ENCODE peak calls at places on chromosomes 3 and 15, in seven cellular contexts. M is CD4-positive, alpha-beta T cell; I is heart right ventricle; X is spleen; W is colonic mucosa; S is upper lobe of right lung; B is stomach. H is an unnamed sample. For H3K9me3, the result is how much of the 10 kb centered on the place peaks cover.

GRCh38 chr3:129502641-129503386 is 25.6 kb upstream of the RHO start:
- DNase-seq in M (no peak), I (no peak), X (peak), W (no peak), S (no peak), B (no peak), H (no peak)

GRCh38 chr3:120244834-120245225 is 40.2 kb downstream of the GPR156 start:
- DNase-seq in M (no peak), I (no peak), X (no peak), W (no peak), S (no peak), B (no peak), H (no peak)

GRCh38 chr3:136473716-136474326 is 223.7 kb downstream of the PCCB start:
- DNase-seq in M (no peak), I (no peak), X (no peak), W (no peak), S (no peak), B (no peak), H (no peak)

GRCh38 chr3:40186508-40186907 is 123.0 kb upstream of the EIF1B start:
- DNase-seq in M (no peak), I (no peak), X (no peak), W (no peak), S (no peak), B (peak), H (no peak)

GRCh38 chr3:107943860-107944543 is 146.8 kb downstream of the CD47 start:
- DNase-seq in M (no peak), I (no peak), X (no peak), W (no peak), S (no peak), B (no peak), H (no peak)

GRCh38 chr3:56980798-56981390 is 79.6 kb upstream of the SPATA12 start:
- DNase-seq in M (no peak), I (peak), X (no peak), W (no peak), S (no peak), B (peak), H (no peak)

GRCh38 chr15:70955151-70955550 is 62.5 kb downstream of the LRRC49 start:
- DNase-seq in M (no peak), I (no peak), X (no peak), W (no peak), S (no peak), B (no peak), H (no peak)

GRCh38 chr3:29609007-29609805 is 328.3 kb downstream of the RBMS3 start:
- DNase-seq in M (no peak), I (no peak), X (no peak), W (no peak), S (no peak), B (no peak), H (no peak)

GRCh38 chr3:172519740-172520139 is 3.5 kb downstream of the TNFSF10 start:
- DNase-seq in M (no peak), I (no peak), X (no peak), W (no peak), S (no peak), B (no peak), H (no peak)

GRCh38 chr15:71080166-71080565 is 35.1 kb upstream of the THSD4 start:
- DNase-seq in M (no peak), I (no peak), X (no peak), W (no peak), S (no peak), B (no peak), H (no peak)

GRCh38 chr3:129429597-129429996 is 1.2 kb upstream of the EFCAB12 start:
- DNase-seq in M (no peak), I (no peak), X (peak), W (no peak), S (no peak), B (no peak), H (no peak)

GRCh38 chr15:79209116-79209515 is 73.4 kb upstream of the ANKRD34C start:
- DNase-seq in M (no peak), I (no peak), X (no peak), W (no peak), S (no peak), B (no peak), H (no peak)

GRCh38 chr15:33559207-33559890 is 248.6 kb downstream of the RYR3 start:
- DNase-seq in M (no peak), I (no peak), X (no peak), W (no peak), S (no peak), B (no peak), H (no peak)

GRCh38 chr3:73299184-73299691 is 237.8 kb downstream of the EBLN2 start:
- DNase-seq in M (no peak), I (no peak), X (no peak), W (no peak), S (no peak), B (no peak), H (no peak)

GRCh38 chr3:106114848-106115247 is 246.0 kb upstream of the CBLB start:
- DNase-seq in M (no peak), I (no peak), X (no peak), W (no peak), S (no peak), B (no peak), H (no peak)

GRCh38 chr15:93829115-93829849 is 402.1 kb upstream of the MCTP2 start:
- DNase-seq in M (no peak), I (peak), X (no peak), W (no peak), S (no peak), B (no peak), H (no peak)

GRCh38 chr3:10196389-10197052 is 31.8 kb downstream of the IRAK2 start:
- DNase-seq in M (no peak), I (no peak), X (no peak), W (no peak), S (no peak), B (no peak), H (no peak)

GRCh38 chr15:41581110-41581509 is 22.1 kb downstream of the TYRO3 start:
- DNase-seq in M (no peak), I (no peak), X (no peak), W (no peak), S (no peak), B (no peak), H (no peak)

GRCh38 chr15:74369084-74369745 is 1.8 kb upstream of the CYP11A1 start:
- DNase-seq in M (no peak), I (no peak), X (no peak), W (no peak), S (no peak), B (no peak), H (no peak)

GRCh38 chr3:191217331-191217730 is 18.3 kb downstream of the OSTN start:
- DNase-seq in M (no peak), I (no peak), X (no peak), W (no peak), S (no peak), B (no peak), H (no peak)

GRCh38 chr3:61578667-61579367 is 17.4 kb downstream of the PTPRG start:
- DNase-seq in M (no peak), I (no peak), X (no peak), W (no peak), S (no peak), B (no peak), H (no peak)

GRCh38 chr15:79160211-79160610 is 69.6 kb upstream of the RASGRF1 start:
- DNase-seq in M (no peak), I (no peak), X (no peak), W (no peak), S (no peak), B (no peak), H (no peak)

GRCh38 chr3:42839616-42840015 is 30.4 kb downstream of the ACKR2 start:
- DNase-seq in M (peak), I (peak), X (no peak), W (peak), S (no peak), B (peak), H (no peak)

GRCh38 chr3:49780080-49780967 is 6.0 kb downstream of the IP6K1 start:
- DNase-seq in M (no peak), I (no peak), X (no peak), W (no peak), S (peak), B (no peak), H (no peak)

GRCh38 chr3:175941352-175941751 is 1082.2 kb downstream of the NAALADL2 start:
- DNase-seq in M (no peak), I (no peak), X (no peak), W (peak), S (no peak), B (no peak), H (no peak)

GRCh38 chr15:50247819-50248650 is 17.5 kb downstream of the HDC start:
- DNase-seq in M (peak), I (no peak), X (peak), W (no peak), S (peak), B (peak), H (peak)

GRCh38 chr3:20646425-20646824 is 460.4 kb upstream of the SGO1 start:
- DNase-seq in M (no peak), I (no peak), X (no peak), W (no peak), S (no peak), B (no peak), H (no peak)

GRCh38 chr15:48642795-48643194 is 2.7 kb downstream of the FBN1 start:
- DNase-seq in M (no peak), I (no peak), X (no peak), W (no peak), S (no peak), B (no peak), H (no peak)

GRCh38 chr15:44711356-44712107 is at the start of gene B2M:
- DNase-seq in M (peak), I (peak), X (peak), W (peak), S (peak), B (peak), H (peak)

GRCh38 chr3:107816082-107816481 is 274.7 kb downstream of the CD47 start:
- DNase-seq in M (no peak), I (no peak), X (no peak), W (no peak), S (no peak), B (no peak), H (no peak)

GRCh38 chr15:86852741-86853140 is 773.1 kb downstream of the AGBL1 start:
- DNase-seq in M (no peak), I (no peak), X (no peak), W (no peak), S (no peak), B (no peak), H (no peak)
- H3K9me3 ChIP-seq in M (under half), I (under half), X (under half), W (under half), S (under half), B (under half), H (under half)

GRCh38 chr3:31648286-31648968 is 115.7 kb downstream of the STT3B start:
- DNase-seq in M (no peak), I (no peak), X (no peak), W (no peak), S (no peak), B (no peak), H (no peak)
- H3K9me3 ChIP-seq in M (half or more), I (under half), X (half or more), W (under half), S (under half), B (under half), H (half or more)

GRCh38 chr3:115615001-115615447 is 8.3 kb upstream of the GAP43 start:
- DNase-seq in M (no peak), I (no peak), X (no peak), W (no peak), S (no peak), B (no peak), H (no peak)

GRCh38 chr3:115623414-115623868 is at the start of gene GAP43:
- DNase-seq in M (no peak), I (peak), X (no peak), W (no peak), S (peak), B (no peak), H (peak)

GRCh38 chr3:115616461-115616860 is 6.8 kb upstream of the GAP43 start:
- DNase-seq in M (no peak), I (no peak), X (no peak), W (no peak), S (no peak), B (no peak), H (no peak)

GRCh38 chr3:115615451-115615850 is 7.9 kb upstream of the GAP43 start:
- DNase-seq in M (no peak), I (no peak), X (no peak), W (no peak), S (no peak), B (no peak), H (no peak)

DNA sequence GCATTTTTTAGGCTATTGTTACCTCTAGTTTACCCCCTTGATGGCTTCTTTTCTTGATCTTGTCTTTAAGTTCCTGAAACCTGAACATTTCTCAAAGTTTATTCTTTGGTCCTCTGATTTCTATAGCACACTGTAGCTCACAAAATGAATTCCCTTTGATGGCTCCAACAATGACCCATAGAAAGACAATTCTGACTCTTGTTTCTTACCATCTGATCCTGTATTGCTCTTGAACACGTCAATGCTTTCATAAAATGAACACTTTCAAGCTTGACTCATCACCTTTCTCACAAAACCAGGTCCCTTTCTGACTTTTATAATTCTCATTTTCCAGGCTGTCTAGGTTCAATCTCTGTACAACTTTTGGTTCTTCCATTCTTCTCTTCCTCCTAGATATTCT is 5.7 kb upstream of the GAP43 start:
- DNase-seq in M (no peak), I (no peak), X (no peak), W (no peak), S (no peak), B (no peak), H (no peak)
- H3K9me3 ChIP-seq in M (under half), I (under half), X (under half), W (under half), S (under half), B (under half), H (under half)

GRCh38 chr15:22257668-22258401 is 177.5 kb downstream of the OR4M2 start:
- DNase-seq in M (no peak), I (no peak), X (peak), W (no peak), S (no peak), B (no peak), H (no peak)

GRCh38 chr15:22253676-22254408 is 173.5 kb downstream of the OR4M2 start:
- DNase-seq in M (no peak), I (no peak), X (no peak), W (no peak), S (no peak), B (no peak), H (no peak)

GRCh38 chr15:22259881-22260421 is 179.6 kb downstream of the OR4M2 start:
- DNase-seq in M (no peak), I (no peak), X (no peak), W (no peak), S (no peak), B (no peak), H (no peak)

GRCh38 chr15:22258402-22259150 is 178.2 kb downstream of the OR4M2 start:
- DNase-seq in M (no peak), I (no peak), X (peak), W (no peak), S (no peak), B (no peak), H (no peak)

GRCh38 chr15:22257047-22257667 is 176.8 kb downstream of the OR4M2 start:
- DNase-seq in M (no peak), I (no peak), X (peak), W (no peak), S (no peak), B (no peak), H (no peak)
- H3K9me3 ChIP-seq in M (under half), I (under half), X (under half), W (under half), S (under half), B (under half), H (half or more)

DNA sequence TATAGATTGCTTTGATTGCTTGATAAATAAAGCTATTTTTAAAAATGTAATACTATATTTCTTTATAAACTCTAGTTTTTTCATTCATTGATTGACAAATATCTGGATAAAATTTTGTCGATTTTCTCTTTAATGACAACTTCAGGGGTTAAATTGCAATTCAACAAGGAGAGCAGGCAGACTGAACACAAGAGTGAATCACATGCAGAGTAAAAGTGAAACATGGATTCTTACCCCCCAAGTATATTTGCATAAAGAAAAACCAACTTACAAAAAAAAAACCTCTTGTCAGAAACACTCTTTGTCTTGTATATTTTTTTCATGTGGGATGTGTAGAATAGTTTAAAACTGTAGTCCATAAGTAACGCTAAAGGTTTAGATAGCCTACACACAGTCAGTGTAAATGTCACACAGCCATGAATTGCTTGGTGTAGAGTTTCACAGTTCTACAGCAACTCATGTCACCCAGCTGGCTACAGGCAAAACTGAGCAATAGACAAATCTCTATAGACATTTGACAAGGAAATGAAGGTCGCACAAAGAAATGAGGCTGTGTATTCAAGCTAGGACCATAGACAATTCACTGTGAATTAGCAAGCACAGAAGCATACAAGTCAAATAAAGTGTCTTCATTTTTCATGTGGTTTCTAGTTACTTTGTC is 141.6 kb downstream of the THRB start:
- DNase-seq in M (no peak), I (no peak), X (no peak), W (no peak), S (no peak), B (no peak), H (no peak)
- H3K9me3 ChIP-seq in M (under half), I (under half), X (under half), W (under half), S (under half), B (under half), H (under half)

H was measured in mucosa of descending colon.